ENCODE peak calls at places on chromosomes 1 and 21, in seven cellular contexts. K is body of pancreas, C is sigmoid colon, U is right atrium auricular region, G is heart right ventricle, S is H9, I is transverse colon. P is an unnamed sample.

GRCh38 chr1:68346192-68346808 is 103.5 kb downstream of the RPE65 start:
- DNase-seq in S (no peak), I (no peak), K (no peak), C (no peak), G (no peak), U (no peak), P (no peak)

GRCh38 chr1:206709772-206710456 is 25.2 kb downstream of the MAPKAPK2 start:
- DNase-seq in G (no peak), K (no peak), I (no peak), S (no peak), U (no peak), C (peak), P (no peak)

GRCh38 chr1:236757640-236758039 is 37.5 kb upstream of the MTR start:
- DNase-seq in I (no peak), S (no peak), C (no peak), K (no peak), U (no peak), G (no peak), P (no peak)

GRCh38 chr21:42309753-42310213 is 5.4 kb downstream of the TFF3 start:
- DNase-seq in I (peak), U (no peak), S (peak), K (peak), G (peak), C (peak), P (no peak)

GRCh38 chr1:42324398-42325013 is 10.5 kb downstream of the FOXJ3 start:
- DNase-seq in K (no peak), I (no peak), G (no peak), U (no peak), S (no peak), C (no peak), P (no peak)

GRCh38 chr1:224637510-224637909 is 21.4 kb downstream of the CNIH3 start:
- DNase-seq in U (no peak), C (no peak), I (no peak), G (no peak), S (no peak), K (peak), P (peak)

GRCh38 chr1:16213013-16213412 is 561 bp upstream of the ARHGEF19 start:
- DNase-seq in G (no peak), I (no peak), C (no peak), S (no peak), U (no peak), K (no peak), P (no peak)

GRCh38 chr1:201504799-201505504 is 2.0 kb downstream of the CSRP1 start:
- DNase-seq in I (no peak), U (no peak), C (peak), S (no peak), K (no peak), G (no peak), P (no peak)

GRCh38 chr1:223225061-223225460 is 82.0 kb upstream of the TLR5 start:
- DNase-seq in G (no peak), C (no peak), I (no peak), S (peak), U (no peak), K (no peak), P (no peak)

GRCh38 chr1:6235302-6235680 is 473 bp downstream of the ICMT start:
- DNase-seq in K (peak), G (no peak), I (peak), S (no peak), U (no peak), C (no peak), P (no peak)

GRCh38 chr1:60573121-60573520 is 499.6 kb upstream of the C1orf87 start:
- DNase-seq in S (no peak), I (no peak), G (no peak), U (no peak), C (no peak), K (peak), P (no peak)

GRCh38 chr1:1873186-1873585 is 17.7 kb downstream of the GNB1 start:
- DNase-seq in I (peak), U (no peak), K (peak), G (peak), S (no peak), C (no peak), P (no peak)

GRCh38 chr21:34981793-34982192 is 67.3 kb downstream of the RUNX1 start:
- DNase-seq in G (no peak), C (no peak), K (no peak), U (no peak), I (no peak), S (no peak), P (no peak)

GRCh38 chr21:30248844-30249243 is 32.9 kb upstream of the CLDN8 start:
- DNase-seq in C (no peak), K (no peak), I (no peak), S (peak), G (no peak), U (no peak), P (no peak)

GRCh38 chr1:33220701-33221384 is 35.4 kb upstream of the ZNF362 start:
- DNase-seq in C (no peak), I (no peak), U (no peak), K (no peak), G (no peak), S (peak), P (no peak)

GRCh38 chr21:33019885-33020557 is 5.7 kb upstream of the OLIG2 start:
- DNase-seq in U (no peak), I (no peak), C (no peak), S (peak), G (no peak), K (no peak), P (no peak)

GRCh38 chr1:183622013-183622412 is 13.6 kb downstream of the ARPC5 start:
- DNase-seq in S (no peak), C (no peak), U (no peak), G (no peak), K (no peak), I (no peak), P (no peak)

GRCh38 chr1:183620311-183620710 is 15.3 kb downstream of the ARPC5 start:
- DNase-seq in K (no peak), C (no peak), S (no peak), I (no peak), U (no peak), G (no peak), P (no peak)

GRCh38 chr1:183628537-183628936 is 7.0 kb downstream of the ARPC5 start:
- DNase-seq in I (no peak), C (no peak), U (no peak), S (no peak), K (no peak), G (no peak), P (no peak)

GRCh38 chr1:183619719-183620118 is 15.9 kb downstream of the ARPC5 start:
- DNase-seq in U (no peak), S (no peak), G (no peak), I (no peak), K (no peak), C (no peak), P (no peak)

GRCh38 chr1:183622884-183623785 is 12.4 kb downstream of the ARPC5 start:
- DNase-seq in C (no peak), I (peak), S (peak), K (peak), G (peak), U (no peak), P (no peak)
- TF ChIP-seq CTCF in C (no peak), I (peak), S (peak), K (peak), G (peak), U (no peak), P (peak)

GRCh38 chr1:54252371-54252770 is 52.4 kb downstream of the MRPL37 start:
- DNase-seq in K (no peak), S (no peak), C (no peak), U (no peak), G (no peak), I (no peak), P (no peak)
- H3K27ac ChIP-seq in K (no peak), S (no peak), C (no peak), U (no peak), G (no peak), I (no peak), P (no peak)

DNA sequence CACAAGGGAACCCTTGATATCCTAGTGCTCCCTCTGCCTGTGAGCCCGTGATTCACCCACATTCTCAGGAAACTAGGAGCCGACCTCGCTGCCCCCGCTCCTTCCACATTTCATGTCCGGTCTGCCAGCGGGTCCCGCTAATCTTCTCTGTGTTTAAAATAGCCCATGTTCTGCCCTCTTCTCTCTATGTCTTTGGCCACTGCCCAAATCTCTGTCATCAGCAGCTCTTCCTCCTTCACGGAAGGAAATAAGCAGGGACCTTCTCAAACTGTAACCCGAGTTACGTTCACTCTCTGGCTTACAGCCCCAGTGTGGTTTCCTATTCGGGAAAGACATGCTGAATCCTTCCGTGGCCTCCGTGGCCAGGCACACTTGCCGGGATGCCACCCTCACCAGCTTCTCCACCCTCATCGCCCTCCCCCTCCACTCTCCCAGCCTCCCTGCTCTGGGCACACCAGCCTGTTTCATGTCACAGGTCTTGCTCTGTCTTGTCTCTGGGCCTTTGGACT is 21.1 kb upstream of the UBXN10 start:
- DNase-seq in S (no peak), I (no peak), C (peak), U (peak), K (peak), G (peak), P (no peak)
- TF ChIP-seq CTCF in S (no peak), I (no peak), C (no peak), U (no peak), K (no peak), G (peak), P (no peak)

GRCh38 chr1:51515982-51516638 is 3.0 kb downstream of the EPS15 start:
- DNase-seq in S (no peak), U (no peak), C (no peak), G (no peak), K (no peak), I (no peak), P (no peak)
- H3K27ac ChIP-seq in S (no peak), U (peak), C (peak), G (peak), K (no peak), I (peak), P (peak)

GRCh38 chr1:66401244-66401643 is 132.7 kb upstream of the SGIP1 start:
- DNase-seq in K (no peak), C (no peak), I (no peak), G (no peak), S (no peak), U (no peak), P (no peak)

GRCh38 chr1:66400660-66401059 is 133.3 kb upstream of the SGIP1 start:
- DNase-seq in U (no peak), G (no peak), K (no peak), S (no peak), C (no peak), I (no peak), P (no peak)

GRCh38 chr1:66402194-66402593 is 131.8 kb upstream of the SGIP1 start:
- DNase-seq in S (no peak), U (peak), I (peak), G (peak), K (peak), C (peak), P (no peak)

GRCh38 chr1:66405046-66405445 is 128.9 kb upstream of the SGIP1 start:
- DNase-seq in K (no peak), U (no peak), I (no peak), G (no peak), C (no peak), S (no peak), P (no peak)

GRCh38 chr1:66403031-66403731 is 130.8 kb upstream of the SGIP1 start:
- DNase-seq in I (no peak), S (no peak), G (no peak), K (no peak), U (no peak), C (no peak), P (no peak)
- TF ChIP-seq CTCF in I (no peak), S (peak), G (no peak), K (no peak), U (no peak), C (no peak), P (no peak)

GRCh38 chr1:12383786-12384185 is 154.0 kb downstream of the VPS13D start:
- DNase-seq in S (no peak), C (no peak), G (no peak), K (no peak), I (no peak), U (no peak), P (no peak)

GRCh38 chr1:12386130-12386529 is 156.3 kb downstream of the VPS13D start:
- DNase-seq in S (no peak), K (peak), U (no peak), I (no peak), C (no peak), G (no peak), P (no peak)

GRCh38 chr1:12383001-12383400 is 153.2 kb downstream of the VPS13D start:
- DNase-seq in U (no peak), I (no peak), G (no peak), C (no peak), K (no peak), S (no peak), P (no peak)

GRCh38 chr1:12384836-12385456 is 155.1 kb downstream of the VPS13D start:
- DNase-seq in G (no peak), I (no peak), K (no peak), U (no peak), C (no peak), S (no peak), P (no peak)

GRCh38 chr1:12387641-12388040 is 157.8 kb downstream of the VPS13D start:
- DNase-seq in U (no peak), C (no peak), I (no peak), S (no peak), G (no peak), K (no peak), P (no peak)
- H3K27ac ChIP-seq in U (no peak), C (no peak), I (no peak), S (no peak), G (no peak), K (no peak), P (no peak)

GRCh38 chr1:88503656-88504055 is 180.4 kb upstream of the PKN2 start:
- DNase-seq in G (no peak), U (no peak), K (no peak), I (no peak), S (no peak), C (no peak), P (no peak)

GRCh38 chr1:88504601-88505000 is 179.5 kb upstream of the PKN2 start:
- DNase-seq in I (no peak), G (no peak), C (no peak), U (no peak), S (no peak), K (no peak), P (no peak)

DNA sequence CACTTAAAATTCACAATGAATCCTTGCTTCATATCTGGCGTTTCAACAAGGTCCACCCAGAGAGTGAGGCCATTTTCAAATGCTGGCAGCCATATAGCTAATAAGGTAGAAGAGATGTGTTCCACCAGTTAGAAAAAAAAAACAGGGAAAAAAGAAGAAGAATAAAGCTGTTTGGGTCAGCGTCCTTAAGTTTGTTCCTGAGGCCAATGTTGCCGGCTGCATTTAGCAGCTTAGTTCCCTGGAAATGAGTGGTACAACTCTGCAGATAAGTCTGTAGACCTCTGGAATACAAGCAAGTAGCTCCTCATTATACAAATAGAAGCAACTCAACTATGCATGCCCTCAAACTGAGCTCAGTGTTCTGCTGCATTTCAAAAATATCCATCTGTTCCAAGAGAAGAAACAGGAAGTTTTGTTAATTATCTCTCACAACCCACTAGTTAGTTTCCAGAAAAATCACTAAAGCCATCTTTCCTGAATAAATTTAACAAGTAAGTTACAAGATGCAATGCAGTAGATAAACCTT is 181.2 kb upstream of the PKN2 start:
- DNase-seq in K (no peak), G (no peak), C (no peak), I (no peak), U (no peak), S (no peak), P (no peak)
- TF ChIP-seq CTCF in K (no peak), G (no peak), C (no peak), I (no peak), U (no peak), S (no peak), P (no peak)

DNA sequence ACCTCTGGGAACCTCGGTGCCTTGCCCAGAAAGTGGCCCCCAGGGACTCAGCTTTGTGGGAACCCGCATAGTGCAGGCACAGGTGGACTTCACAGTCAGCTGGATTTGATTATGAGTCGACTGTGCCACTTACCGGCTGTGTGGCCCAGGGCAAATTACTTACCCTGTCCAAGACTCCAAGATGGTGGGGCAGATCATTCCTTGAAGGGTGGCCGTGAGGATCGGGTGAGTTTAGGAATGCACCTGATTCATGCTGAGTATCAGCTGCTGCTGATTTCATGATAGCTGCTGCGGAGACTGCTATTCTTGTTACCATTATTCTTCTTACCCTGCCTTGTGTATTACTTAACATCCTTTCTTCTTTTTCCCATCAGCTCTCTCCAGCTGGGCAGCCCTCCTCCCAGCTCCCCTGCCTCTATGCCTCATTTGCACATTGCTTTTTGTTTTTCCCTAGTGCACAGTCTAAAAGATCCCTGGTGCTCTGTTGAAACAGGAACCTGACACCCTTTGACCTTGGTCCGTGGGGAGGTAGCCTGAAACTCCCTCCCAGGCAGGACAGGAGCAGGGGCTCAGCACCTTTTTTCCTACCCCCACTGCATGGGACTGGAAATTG is 40.5 kb upstream of the FHAD1 start:
- DNase-seq in I (no peak), C (peak), K (peak), G (no peak), U (no peak), S (no peak), P (no peak)
- H3K27ac ChIP-seq in I (no peak), C (no peak), K (peak), G (no peak), U (no peak), S (peak), P (peak)

DNA sequence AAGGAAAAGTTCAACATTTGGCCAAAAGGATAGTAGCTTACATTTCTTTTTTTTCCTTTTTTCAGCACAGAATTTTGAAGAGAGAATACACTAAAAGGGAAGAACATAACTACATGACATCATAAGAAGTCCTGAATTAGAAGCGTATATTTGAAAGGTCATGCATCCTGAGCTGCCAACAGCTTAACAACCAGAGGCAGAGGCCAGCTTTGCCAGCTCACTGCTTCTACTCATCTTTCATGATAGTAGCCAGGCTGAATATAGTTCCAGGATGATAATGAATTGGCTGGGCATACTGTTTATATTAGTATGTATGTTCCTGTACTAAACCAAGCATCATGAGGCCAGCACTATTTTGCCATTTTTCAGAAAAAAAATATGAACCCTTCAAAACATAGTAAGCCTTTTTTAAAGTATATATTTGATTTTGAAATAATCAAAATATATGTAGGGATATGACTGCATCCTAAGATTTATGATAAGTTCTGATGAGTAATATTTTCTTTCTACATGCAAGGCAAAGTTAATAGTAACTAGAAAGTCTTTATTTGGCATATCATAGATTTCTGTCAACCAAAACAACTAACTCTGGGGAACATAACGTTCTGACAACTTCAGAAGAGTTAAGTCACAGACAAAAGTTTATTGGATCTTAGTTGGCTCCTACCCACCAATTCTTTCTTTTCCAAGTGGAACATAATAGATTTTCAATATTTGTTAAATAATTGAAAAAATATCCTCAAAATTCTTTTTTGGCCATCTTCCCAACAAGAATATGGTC is 123.2 kb downstream of the DPYD start:
- DNase-seq in U (no peak), S (no peak), C (no peak), K (no peak), G (peak), I (no peak), P (no peak)
- TF ChIP-seq CTCF in U (no peak), S (no peak), C (no peak), K (no peak), G (no peak), I (no peak), P (no peak)